ENCODE peak calls at places on chromosomes 4 and X, in ten cellular contexts. K, H, C, R, I, A, F, E, Q and B are unnamed samples.

GRCh38 chr4:26050212-26050643 is 136.2 kb downstream of the SMIM20 start:
- DNase-seq in C (no peak), R (no peak), I (no peak), H (no peak), F (no peak), K (no peak), Q (no peak), A (no peak), E (no peak), B (peak)

GRCh38 chrX:10296581-10296980 is 139.8 kb downstream of the CLCN4 start:
- DNase-seq in I (no peak), F (no peak), Q (no peak), K (no peak), A (no peak), H (no peak), R (no peak), E (peak), C (no peak), B (no peak)

GRCh38 chr4:16670726-16671125 is 227.7 kb downstream of the LDB2 start:
- DNase-seq in H (no peak), R (no peak), A (no peak), C (no peak), F (no peak), Q (no peak), I (no peak), K (no peak), E (no peak), B (no peak)

GRCh38 chr4:150038335-150039076 is 39.7 kb upstream of the DCLK2 start:
- DNase-seq in K (no peak), H (no peak), C (no peak), F (no peak), E (no peak), Q (no peak), R (no peak), A (no peak), I (no peak), B (peak)

GRCh38 chr4:78612398-78613005 is 60.9 kb downstream of the ANXA3 start:
- DNase-seq in K (no peak), H (peak), E (peak), R (no peak), Q (peak), I (no peak), C (peak), F (peak), A (no peak), B (peak)

GRCh38 chr4:78426972-78427371 is 124.6 kb upstream of the ANXA3 start:
- DNase-seq in R (no peak), A (no peak), F (no peak), K (no peak), Q (no peak), E (no peak), H (peak), C (no peak), I (no peak), B (no peak)

GRCh38 chrX:130081421-130082045 is 28.8 kb downstream of the ELF4 start:
- DNase-seq in I (no peak), H (no peak), E (no peak), F (no peak), K (no peak), R (no peak), C (no peak), Q (no peak), A (no peak), B (no peak)

GRCh38 chr4:174559894-174560293 is 37.6 kb upstream of the HPGD start:
- DNase-seq in K (no peak), E (no peak), C (peak), R (no peak), A (no peak), I (no peak), H (no peak), Q (no peak), F (no peak), B (no peak)

GRCh38 chr4:73621357-73621756 is 1.1 kb upstream of the RASSF6 start:
- DNase-seq in Q (no peak), I (no peak), C (no peak), H (no peak), E (no peak), A (no peak), R (no peak), F (no peak), K (no peak), B (no peak)

GRCh38 chr4:37981844-37982720 is 21.9 kb downstream of the PTTG2 start:
- DNase-seq in C (no peak), H (no peak), R (no peak), Q (no peak), A (no peak), F (no peak), E (peak), K (no peak), I (no peak), B (no peak)

GRCh38 chr4:55545133-55545532 is 1.6 kb downstream of the CLOCK start:
- DNase-seq in I (no peak), R (no peak), H (no peak), E (peak), F (peak), A (no peak), C (no peak), Q (no peak), K (no peak), B (no peak)

GRCh38 chr4:158182736-158183135 is 9.9 kb upstream of the GASK1B start:
- DNase-seq in E (no peak), I (no peak), R (no peak), A (no peak), C (no peak), K (no peak), F (no peak), Q (no peak), H (no peak), B (no peak)

GRCh38 chrX:103783971-103784370 is 7.3 kb downstream of the PLP1 start:
- DNase-seq in C (no peak), Q (no peak), I (no peak), A (no peak), E (no peak), H (no peak), R (no peak), K (no peak), F (no peak), B (no peak)

GRCh38 chr4:174763454-174764104 is 65.5 kb downstream of the GLRA3 start:
- DNase-seq in I (no peak), H (no peak), C (no peak), A (no peak), K (no peak), E (no peak), R (no peak), Q (no peak), F (no peak), B (no peak)

GRCh38 chr4:48131736-48132135 is 2.3 kb downstream of the TXK start:
- DNase-seq in H (no peak), A (no peak), K (no peak), E (no peak), R (no peak), Q (no peak), F (no peak), I (no peak), C (no peak), B (no peak)

GRCh38 chrX:118345045-118345400 is 883 bp upstream of the WDR44 start:
- DNase-seq in F (no peak), R (no peak), E (peak), H (no peak), C (no peak), A (no peak), Q (no peak), K (no peak), I (no peak), B (peak)

GRCh38 chr4:83195280-83195679 is 80.8 kb upstream of the PLAC8 start:
- DNase-seq in C (no peak), R (no peak), K (no peak), E (no peak), Q (no peak), F (no peak), I (no peak), A (no peak), H (no peak), B (no peak)

GRCh38 chr4:675036-675804 is 878 bp downstream of the MYL5 start:
- DNase-seq in E (no peak), A (no peak), C (no peak), F (no peak), Q (no peak), I (no peak), H (no peak), R (no peak), K (no peak), B (peak)

GRCh38 chr4:146346276-146346675 is 131.9 kb downstream of the REELD1 start:
- DNase-seq in C (no peak), K (no peak), F (no peak), H (no peak), A (no peak), I (no peak), E (no peak), Q (no peak), R (no peak), B (peak)

GRCh38 chrX:21176927-21177571 is 197.2 kb upstream of the CNKSR2 start:
- DNase-seq in H (peak), C (peak), F (peak), R (no peak), A (no peak), K (no peak), I (no peak), E (peak), Q (no peak), B (no peak)

GRCh38 chr4:112284166-112284565 is 1.5 kb downstream of the TIFA start:
- DNase-seq in K (no peak), C (no peak), H (no peak), E (peak), Q (no peak), F (peak), A (no peak), I (no peak), R (no peak), B (peak)

GRCh38 chrX:140762061-140762460 is 52.5 kb downstream of the LINC00632 start:
- DNase-seq in F (peak), E (peak), K (no peak), R (peak), H (peak), C (peak), I (no peak), Q (peak), A (no peak), B (peak)

GRCh38 chr4:612749-613125 is 12.6 kb upstream of the PDE6B start:
- DNase-seq in A (no peak), F (no peak), E (no peak), C (no peak), Q (no peak), I (no peak), K (no peak), H (no peak), R (peak), B (no peak)

GRCh38 chrX:109920325-109920724 is 82.6 kb upstream of the TMEM164 start:
- DNase-seq in I (no peak), K (no peak), C (no peak), E (no peak), A (no peak), R (no peak), H (no peak), Q (no peak), F (no peak), B (no peak)

GRCh38 chrX:101931104-101931493 is 728 bp downstream of the ZMAT1 start:
- DNase-seq in R (no peak), K (no peak), Q (no peak), E (no peak), A (no peak), H (peak), C (no peak), F (no peak), I (no peak), B (no peak)

GRCh38 chr4:182521006-182521405 is 277.8 kb downstream of the TENM3 start:
- DNase-seq in Q (no peak), K (no peak), E (no peak), A (no peak), H (no peak), C (no peak), F (no peak), R (no peak), I (no peak), B (no peak)

GRCh38 chr4:13983189-13983790 is 355.8 kb upstream of the BOD1L1 start:
- DNase-seq in A (no peak), R (no peak), I (no peak), C (no peak), Q (no peak), F (no peak), K (no peak), H (no peak), E (no peak), B (no peak)

GRCh38 chrX:104488811-104489210 is 77.2 kb upstream of the IL1RAPL2 start:
- DNase-seq in K (no peak), A (no peak), F (no peak), H (no peak), Q (no peak), C (no peak), I (no peak), R (no peak), E (no peak), B (no peak)

GRCh38 chr4:89556596-89557305 is 249.2 kb upstream of the GPRIN3 start:
- DNase-seq in A (no peak), F (no peak), R (no peak), Q (no peak), C (no peak), E (no peak), K (no peak), I (no peak), H (no peak), B (no peak)

GRCh38 chr4:6071959-6072720 is 53.9 kb upstream of the C4orf50 start:
- DNase-seq in R (no peak), E (no peak), A (no peak), Q (no peak), K (no peak), H (no peak), C (peak), I (no peak), F (peak), B (no peak)

GRCh38 chr4:76059750-76060149 is 14.8 kb upstream of the ART3 start:
- DNase-seq in E (no peak), C (no peak), R (no peak), A (no peak), F (no peak), I (no peak), H (no peak), Q (no peak), K (no peak), B (no peak)

GRCh38 chr4:93659629-93660028 is 168.9 kb upstream of the ATOH1 start:
- DNase-seq in F (no peak), H (peak), R (no peak), Q (no peak), E (peak), K (no peak), C (no peak), I (no peak), A (no peak), B (no peak)

GRCh38 chrX:96563663-96564062 is 121.0 kb upstream of the DIAPH2 start:
- DNase-seq in A (no peak), F (no peak), E (no peak), K (no peak), H (peak), Q (no peak), R (no peak), I (no peak), C (peak), B (no peak)

GRCh38 chrX:34426334-34426733 is 230.8 kb downstream of the TMEM47 start:
- DNase-seq in C (no peak), Q (no peak), I (no peak), R (no peak), F (no peak), K (no peak), E (no peak), H (no peak), A (no peak), B (no peak)

GRCh38 chr4:13159041-13159620 is 325.0 kb downstream of the RAB28 start:
- DNase-seq in E (no peak), Q (no peak), C (no peak), H (no peak), F (no peak), A (no peak), I (no peak), R (no peak), K (no peak), B (no peak)

GRCh38 chr4:6999172-7000086 is 43.7 kb upstream of the TADA2B start:
- DNase-seq in K (no peak), E (no peak), F (no peak), C (no peak), A (no peak), R (no peak), Q (no peak), H (peak), I (no peak), B (no peak)

GRCh38 chr4:166169111-166169510 is 296.1 kb downstream of the TLL1 start:
- DNase-seq in F (no peak), K (no peak), A (no peak), H (peak), E (peak), I (no peak), R (no peak), Q (no peak), C (peak), B (peak)